ENCODE peak calls at places on chromosomes 1 and 21, in nine cellular contexts. S is tibial nerve, D is H54, M is erythroblast, C is ovary, I is A549, T is heart left ventricle, O is testis, Y is breast epithelium. F is an unnamed sample.

GRCh38 chr1:43415901-43416300 is 26.2 kb downstream of the SZT2 start:
- DNase-seq in S (no peak), D (no peak), M (no peak), C (no peak), I (no peak), T (no peak), O (no peak), Y (no peak), F (no peak)

GRCh38 chr1:61687901-61688300 is 37.0 kb downstream of the TM2D1 start:
- DNase-seq in S (no peak), D (no peak), M (no peak), C (no peak), I (no peak), T (no peak), O (no peak), Y (no peak), F (no peak)

GRCh38 chr1:180311011-180311730 is 81.1 kb downstream of the LHX4 start:
- DNase-seq in S (no peak), D (peak), M (no peak), C (no peak), I (peak), T (no peak), O (no peak), Y (no peak), F (no peak)

GRCh38 chr21:38256599-38257302 is at the start of gene KCNJ15:
- DNase-seq in S (no peak), D (no peak), M (no peak), C (no peak), I (no peak), T (no peak), O (no peak), Y (no peak), F (no peak)

GRCh38 chr1:111275079-111275478 is 15.6 kb upstream of the CHIA start:
- DNase-seq in S (peak), D (peak), M (no peak), C (no peak), I (peak), T (peak), O (no peak), Y (peak), F (peak)

GRCh38 chr1:49252917-49253316 is 476.2 kb upstream of the BEND5 start:
- DNase-seq in S (no peak), D (no peak), M (no peak), C (no peak), I (no peak), T (no peak), O (no peak), Y (no peak), F (no peak)

GRCh38 chr1:57824535-57824934 is 400.7 kb upstream of the DAB1 start:
- DNase-seq in S (no peak), D (no peak), M (no peak), C (no peak), I (no peak), T (no peak), O (no peak), Y (no peak), F (no peak)

GRCh38 chr1:26832249-26832960 is 5.9 kb downstream of the ZDHHC18 start:
- DNase-seq in S (no peak), D (no peak), M (no peak), C (no peak), I (no peak), T (no peak), O (no peak), Y (no peak), F (no peak)

GRCh38 chr1:185499986-185500626 is 183.1 kb upstream of the IVNS1ABP start:
- DNase-seq in S (no peak), D (peak), M (no peak), C (no peak), I (no peak), T (no peak), O (no peak), Y (no peak), F (no peak)

GRCh38 chr1:35935989-35936388 is 5.1 kb downstream of the AGO3 start:
- DNase-seq in S (no peak), D (no peak), M (no peak), C (no peak), I (no peak), T (no peak), O (no peak), Y (no peak), F (no peak)

GRCh38 chr1:93827128-93827527 is 51.9 kb downstream of the DNTTIP2 start:
- DNase-seq in S (no peak), D (no peak), M (no peak), C (no peak), I (no peak), T (no peak), O (no peak), Y (no peak), F (no peak)

GRCh38 chr1:201400257-201401230 is 1.4 kb upstream of the LAD1 start:
- DNase-seq in S (no peak), D (no peak), M (no peak), C (no peak), I (no peak), T (no peak), O (no peak), Y (no peak), F (no peak)

GRCh38 chr1:157105988-157106812 is 6.6 kb upstream of the ETV3L start:
- DNase-seq in S (no peak), D (peak), M (no peak), C (no peak), I (peak), T (peak), O (no peak), Y (no peak), F (peak)
- TF ChIP-seq POLR2A in S (no peak), D (no peak), M (no peak), C (no peak), I (no peak), T (no peak), O (no peak), Y (no peak), F (no peak)

GRCh38 chr21:44801468-44802395 is at the start of gene UBE2G2:
- DNase-seq in S (peak), D (peak), M (peak), C (peak), I (peak), T (peak), O (peak), Y (peak), F (peak)
- TF ChIP-seq POLR2A in S (peak), D (peak), M (peak), C (peak), I (no peak), T (peak), O (no peak), Y (no peak), F (peak)

DNA sequence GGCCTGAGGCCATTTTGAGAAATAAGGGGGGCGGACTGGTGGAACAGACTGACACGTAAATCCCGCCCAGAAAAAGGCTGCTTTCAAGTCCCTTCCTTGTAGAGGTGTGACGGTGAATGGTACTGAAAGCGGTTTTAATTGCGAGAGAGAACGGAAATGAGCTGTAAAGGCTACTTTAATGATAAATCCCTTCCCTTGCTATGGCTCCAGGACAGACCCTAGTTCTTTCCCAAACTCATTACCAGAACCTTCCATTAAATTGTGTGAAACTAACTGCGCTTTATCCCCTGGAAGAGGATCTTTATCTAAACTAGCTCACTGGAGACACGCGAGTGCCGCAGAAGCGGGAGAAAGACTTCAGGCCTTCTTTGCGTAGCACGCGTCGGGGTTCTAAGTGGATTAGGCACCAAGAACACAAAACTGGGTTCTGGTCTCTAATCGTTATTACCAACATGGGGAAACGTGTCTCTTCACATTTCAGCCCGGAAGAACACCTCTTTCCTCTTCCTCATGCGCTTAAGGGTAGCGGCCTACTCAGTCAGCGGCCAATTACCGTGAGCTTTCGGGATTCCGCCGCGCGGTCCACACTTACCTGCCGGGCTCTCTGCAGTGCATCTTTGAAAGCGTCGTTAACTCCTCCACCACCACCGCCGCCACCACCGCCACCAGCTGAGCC is 441 bp downstream of the FUBP1 start:
- DNase-seq in S (peak), D (peak), M (peak), C (peak), I (peak), T (peak), O (peak), Y (peak), F (peak)
- TF ChIP-seq POLR2A in S (peak), D (no peak), M (peak), C (no peak), I (no peak), T (no peak), O (no peak), Y (no peak), F (peak)

GRCh38 chr1:31954607-31955283 is 16.6 kb upstream of the PTP4A2 start:
- DNase-seq in S (peak), D (peak), M (peak), C (peak), I (peak), T (peak), O (peak), Y (peak), F (peak)
- TF ChIP-seq POLR2A in S (peak), D (peak), M (no peak), C (peak), I (no peak), T (peak), O (no peak), Y (peak), F (no peak)

F was measured in NB4.